ENCODE peak calls at places on chromosomes 5 and 9, in eight cellular contexts. One of them, this sample, is unnamed.

GRCh38 chr9:88524911-88525310 is 10.1 kb upstream of the NXNL2 start:
- DNase-seq in H9: no peak
- DNase-seq in hippocampal formation: no peak
- DNase-seq in HFF-Myc: no peak
- DNase-seq in lower lobe of right lung: no peak
- DNase-seq in effector memory CD4-positive, alpha-beta T cell: no peak
- DNase-seq in stimulated activated naive CD4-positive, alpha-beta T cell treated with Interleukin-2 at 50 U/mL for 16 hours: no peak
- DNase-seq in astrocyte: no peak
- DNase-seq in this sample: no peak

GRCh38 chr9:121765021-121765950 is 113.9 kb downstream of the DAB2IP start:
- DNase-seq in H9: no peak
- DNase-seq in hippocampal formation: no peak
- DNase-seq in HFF-Myc: no peak
- DNase-seq in lower lobe of right lung: no peak
- DNase-seq in effector memory CD4-positive, alpha-beta T cell: no peak
- DNase-seq in stimulated activated naive CD4-positive, alpha-beta T cell treated with Interleukin-2 at 50 U/mL for 16 hours: no peak
- DNase-seq in astrocyte: peak
- DNase-seq in this sample: no peak

GRCh38 chr5:107593009-107593408 is 77.7 kb downstream of the EFNA5 start:
- DNase-seq in H9: no peak
- DNase-seq in hippocampal formation: no peak
- DNase-seq in HFF-Myc: no peak
- DNase-seq in lower lobe of right lung: no peak
- DNase-seq in effector memory CD4-positive, alpha-beta T cell: no peak
- DNase-seq in stimulated activated naive CD4-positive, alpha-beta T cell treated with Interleukin-2 at 50 U/mL for 16 hours: no peak
- DNase-seq in astrocyte: no peak
- DNase-seq in this sample: no peak

GRCh38 chr5:126683912-126684311 is 83.2 kb downstream of the PHAX start:
- DNase-seq in H9: no peak
- DNase-seq in hippocampal formation: no peak
- DNase-seq in HFF-Myc: no peak
- DNase-seq in lower lobe of right lung: no peak
- DNase-seq in effector memory CD4-positive, alpha-beta T cell: no peak
- DNase-seq in stimulated activated naive CD4-positive, alpha-beta T cell treated with Interleukin-2 at 50 U/mL for 16 hours: no peak
- DNase-seq in astrocyte: no peak
- DNase-seq in this sample: no peak

GRCh38 chr5:54095969-54096368 is 214.4 kb downstream of the ARL15 start:
- DNase-seq in H9: no peak
- DNase-seq in hippocampal formation: no peak
- DNase-seq in HFF-Myc: no peak
- DNase-seq in lower lobe of right lung: no peak
- DNase-seq in effector memory CD4-positive, alpha-beta T cell: no peak
- DNase-seq in stimulated activated naive CD4-positive, alpha-beta T cell treated with Interleukin-2 at 50 U/mL for 16 hours: no peak
- DNase-seq in astrocyte: no peak
- DNase-seq in this sample: no peak

GRCh38 chr9:85740821-85741111 is 988 bp downstream of the AGTPBP1 start:
- DNase-seq in H9: no peak
- DNase-seq in hippocampal formation: peak
- DNase-seq in HFF-Myc: no peak
- DNase-seq in lower lobe of right lung: no peak
- DNase-seq in effector memory CD4-positive, alpha-beta T cell: no peak
- DNase-seq in stimulated activated naive CD4-positive, alpha-beta T cell treated with Interleukin-2 at 50 U/mL for 16 hours: no peak
- DNase-seq in astrocyte: peak
- DNase-seq in this sample: no peak

GRCh38 chr9:136808075-136808780 is 480 bp downstream of the RABL6 start:
- DNase-seq in H9: peak
- DNase-seq in hippocampal formation: no peak
- DNase-seq in HFF-Myc: no peak
- DNase-seq in lower lobe of right lung: peak
- DNase-seq in effector memory CD4-positive, alpha-beta T cell: peak
- DNase-seq in stimulated activated naive CD4-positive, alpha-beta T cell treated with Interleukin-2 at 50 U/mL for 16 hours: peak
- DNase-seq in astrocyte: no peak
- DNase-seq in this sample: no peak

GRCh38 chr9:106872641-106873040 is 9.7 kb downstream of the ZNF462 start:
- DNase-seq in H9: no peak
- DNase-seq in hippocampal formation: no peak
- DNase-seq in HFF-Myc: no peak
- DNase-seq in lower lobe of right lung: no peak
- DNase-seq in effector memory CD4-positive, alpha-beta T cell: no peak
- DNase-seq in stimulated activated naive CD4-positive, alpha-beta T cell treated with Interleukin-2 at 50 U/mL for 16 hours: no peak
- DNase-seq in astrocyte: no peak
- DNase-seq in this sample: no peak

GRCh38 chr9:137070906-137071275 is 534 bp upstream of the SAPCD2 start:
- DNase-seq in H9: no peak
- DNase-seq in hippocampal formation: peak
- DNase-seq in HFF-Myc: no peak
- DNase-seq in lower lobe of right lung: no peak
- DNase-seq in effector memory CD4-positive, alpha-beta T cell: no peak
- DNase-seq in stimulated activated naive CD4-positive, alpha-beta T cell treated with Interleukin-2 at 50 U/mL for 16 hours: no peak
- DNase-seq in astrocyte: no peak
- DNase-seq in this sample: no peak

GRCh38 chr5:15647251-15647650 is 147.3 kb downstream of the FBXL7 start:
- DNase-seq in H9: no peak
- DNase-seq in hippocampal formation: no peak
- DNase-seq in HFF-Myc: no peak
- DNase-seq in lower lobe of right lung: no peak
- DNase-seq in effector memory CD4-positive, alpha-beta T cell: no peak
- DNase-seq in stimulated activated naive CD4-positive, alpha-beta T cell treated with Interleukin-2 at 50 U/mL for 16 hours: no peak
- DNase-seq in astrocyte: no peak
- DNase-seq in this sample: no peak

GRCh38 chr5:912356-913091 is 19.8 kb downstream of the TRIP13 start:
- DNase-seq in H9: no peak
- DNase-seq in hippocampal formation: no peak
- DNase-seq in HFF-Myc: peak
- DNase-seq in lower lobe of right lung: peak
- DNase-seq in effector memory CD4-positive, alpha-beta T cell: peak
- DNase-seq in stimulated activated naive CD4-positive, alpha-beta T cell treated with Interleukin-2 at 50 U/mL for 16 hours: peak
- DNase-seq in astrocyte: peak
- DNase-seq in this sample: no peak

GRCh38 chr5:76074487-76074886 is 8.7 kb upstream of the SV2C start:
- DNase-seq in H9: peak
- DNase-seq in hippocampal formation: no peak
- DNase-seq in HFF-Myc: no peak
- DNase-seq in lower lobe of right lung: no peak
- DNase-seq in effector memory CD4-positive, alpha-beta T cell: no peak
- DNase-seq in stimulated activated naive CD4-positive, alpha-beta T cell treated with Interleukin-2 at 50 U/mL for 16 hours: peak
- DNase-seq in astrocyte: no peak
- DNase-seq in this sample: no peak

GRCh38 chr9:130728721-130729120 is 35.1 kb downstream of the EXOSC2 start:
- DNase-seq in H9: no peak
- DNase-seq in hippocampal formation: no peak
- DNase-seq in HFF-Myc: peak
- DNase-seq in lower lobe of right lung: no peak
- DNase-seq in effector memory CD4-positive, alpha-beta T cell: no peak
- DNase-seq in stimulated activated naive CD4-positive, alpha-beta T cell treated with Interleukin-2 at 50 U/mL for 16 hours: no peak
- DNase-seq in astrocyte: peak
- DNase-seq in this sample: no peak

GRCh38 chr5:172322028-172322965 is 38.7 kb upstream of the UBTD2 start:
- DNase-seq in H9: no peak
- DNase-seq in hippocampal formation: no peak
- DNase-seq in HFF-Myc: no peak
- DNase-seq in lower lobe of right lung: no peak
- DNase-seq in effector memory CD4-positive, alpha-beta T cell: no peak
- DNase-seq in stimulated activated naive CD4-positive, alpha-beta T cell treated with Interleukin-2 at 50 U/mL for 16 hours: no peak
- DNase-seq in astrocyte: no peak
- DNase-seq in this sample: peak

GRCh38 chr5:53343187-53343586 is 137.2 kb upstream of the FST start:
- DNase-seq in H9: no peak
- DNase-seq in hippocampal formation: no peak
- DNase-seq in HFF-Myc: peak
- DNase-seq in lower lobe of right lung: no peak
- DNase-seq in effector memory CD4-positive, alpha-beta T cell: no peak
- DNase-seq in stimulated activated naive CD4-positive, alpha-beta T cell treated with Interleukin-2 at 50 U/mL for 16 hours: no peak
- DNase-seq in astrocyte: peak
- DNase-seq in this sample: no peak

GRCh38 chr5:132829742-132830435 is 558 bp downstream of the SHROOM1 start:
- DNase-seq in H9: peak
- DNase-seq in hippocampal formation: peak
- DNase-seq in HFF-Myc: no peak
- DNase-seq in lower lobe of right lung: peak
- DNase-seq in effector memory CD4-positive, alpha-beta T cell: peak
- DNase-seq in stimulated activated naive CD4-positive, alpha-beta T cell treated with Interleukin-2 at 50 U/mL for 16 hours: peak
- DNase-seq in astrocyte: peak
- DNase-seq in this sample: peak

GRCh38 chr9:72897069-72897649 is 55.7 kb downstream of the ALDH1A1 start:
- DNase-seq in H9: no peak
- DNase-seq in hippocampal formation: no peak
- DNase-seq in HFF-Myc: no peak
- DNase-seq in lower lobe of right lung: no peak
- DNase-seq in effector memory CD4-positive, alpha-beta T cell: no peak
- DNase-seq in stimulated activated naive CD4-positive, alpha-beta T cell treated with Interleukin-2 at 50 U/mL for 16 hours: no peak
- DNase-seq in astrocyte: no peak
- DNase-seq in this sample: no peak

GRCh38 chr5:58505971-58506640 is 14.9 kb downstream of the GAPT start:
- DNase-seq in H9: no peak
- DNase-seq in hippocampal formation: no peak
- DNase-seq in HFF-Myc: no peak
- DNase-seq in lower lobe of right lung: no peak
- DNase-seq in effector memory CD4-positive, alpha-beta T cell: no peak
- DNase-seq in stimulated activated naive CD4-positive, alpha-beta T cell treated with Interleukin-2 at 50 U/mL for 16 hours: no peak
- DNase-seq in astrocyte: no peak
- DNase-seq in this sample: no peak

GRCh38 chr5:7850241-7850532 is 746 bp downstream of the CFAP90 start:
- DNase-seq in H9: peak
- DNase-seq in hippocampal formation: no peak
- DNase-seq in HFF-Myc: no peak
- DNase-seq in lower lobe of right lung: no peak
- DNase-seq in effector memory CD4-positive, alpha-beta T cell: no peak
- DNase-seq in stimulated activated naive CD4-positive, alpha-beta T cell treated with Interleukin-2 at 50 U/mL for 16 hours: no peak
- DNase-seq in astrocyte: no peak
- DNase-seq in this sample: no peak

GRCh38 chr5:144567416-144567770 is 396.7 kb downstream of the KCTD16 start:
- DNase-seq in H9: no peak
- DNase-seq in hippocampal formation: no peak
- DNase-seq in HFF-Myc: no peak
- DNase-seq in lower lobe of right lung: no peak
- DNase-seq in effector memory CD4-positive, alpha-beta T cell: no peak
- DNase-seq in stimulated activated naive CD4-positive, alpha-beta T cell treated with Interleukin-2 at 50 U/mL for 16 hours: no peak
- DNase-seq in astrocyte: peak
- DNase-seq in this sample: no peak

GRCh38 chr5:54577542-54577941 is 60.0 kb downstream of the SNX18 start:
- DNase-seq in H9: no peak
- DNase-seq in hippocampal formation: no peak
- DNase-seq in HFF-Myc: no peak
- DNase-seq in lower lobe of right lung: no peak
- DNase-seq in effector memory CD4-positive, alpha-beta T cell: no peak
- DNase-seq in stimulated activated naive CD4-positive, alpha-beta T cell treated with Interleukin-2 at 50 U/mL for 16 hours: no peak
- DNase-seq in astrocyte: no peak
- DNase-seq in this sample: no peak